ENCODE peak calls at places on chromosome 19, in four cellular contexts. Q is endodermal cell, F is adrenal gland, R is pancreas. I is an unnamed sample.

GRCh38 chr19:2952953-2953481 is 8.2 kb upstream of the ZNF77 start:
- DNase-seq in Q (no peak), F (no peak), R (peak; percentile 87), I (peak; percentile 72)

GRCh38 chr19:33150852-33151518 is 19.1 kb downstream of the WDR88 start:
- DNase-seq in Q (peak; percentile 22), F (no peak), R (no peak), I (no peak)

GRCh38 chr19:18339703-18340102 is 695 bp upstream of the PGPEP1 start:
- DNase-seq in Q (peak; percentile 89), F (no peak), R (no peak), I (no peak)

GRCh38 chr19:954672-955494 is 29.0 kb downstream of the ARID3A start:
- DNase-seq in Q (peak; percentile 69), F (no peak), R (no peak), I (no peak)

GRCh38 chr19:45099465-45100201 is 6.7 kb downstream of the PPP1R37 start:
- DNase-seq in Q (peak; percentile 38), F (peak; percentile 91), R (no peak), I (no peak)

GRCh38 chr19:27929399-27929798 is 1283.6 kb downstream of the UQCRFS1 start:
- DNase-seq in Q (no peak), F (no peak), R (no peak), I (no peak)

GRCh38 chr19:18606281-18607221 is at the start of gene CRLF1:
- DNase-seq in Q (peak; percentile 53), F (no peak), R (no peak), I (no peak)

GRCh38 chr19:1512671-1513491 is at the start of gene ADAMTSL5:
- DNase-seq in Q (peak; percentile 78), F (peak; percentile 32), R (no peak), I (peak; percentile 90)

GRCh38 chr19:58579473-58580142 is 6.5 kb upstream of the MZF1 start:
- DNase-seq in Q (peak; percentile 22), F (peak; percentile 19), R (peak; percentile 1), I (no peak)

GRCh38 chr19:2249880-2250764 is 999 bp downstream of the AMH start:
- DNase-seq in Q (peak; percentile 64), F (no peak), R (no peak), I (no peak)

GRCh38 chr19:20926796-20927195 is 3.7 kb downstream of the ZNF85 start:
- DNase-seq in Q (no peak), F (no peak), R (no peak), I (no peak)

GRCh38 chr19:1434040-1434366 is 4.2 kb upstream of the RPS15 start:
- DNase-seq in Q (no peak), F (no peak), R (no peak), I (no peak)

GRCh38 chr19:46714523-46715106 is 2.3 kb downstream of the PRKD2 start:
- DNase-seq in Q (no peak), F (no peak), R (no peak), I (no peak)

GRCh38 chr19:913080-913748 is at the start of gene R3HDM4:
- DNase-seq in Q (peak; percentile 86), F (peak; percentile 58), R (peak; percentile 81), I (peak; percentile 98)

GRCh38 chr19:10279737-10280442 is 6.9 kb upstream of the ICAM4 start:
- DNase-seq in Q (no peak), F (no peak), R (no peak), I (no peak)

GRCh38 chr19:49636230-49636932 is 3.6 kb downstream of the RRAS start:
- DNase-seq in Q (peak; percentile 68), F (no peak), R (no peak), I (no peak)

GRCh38 chr19:44925114-44925891 is 10.9 kb downstream of the APOC1 start:
- DNase-seq in Q (no peak), F (peak; percentile 96), R (peak; percentile 30), I (peak; percentile 83)

GRCh38 chr19:13705201-13705600 is 59.1 kb upstream of the MRI1 start:
- DNase-seq in Q (no peak), F (no peak), R (no peak), I (no peak)

GRCh38 chr19:1001538-1002166 is 1.4 kb downstream of the GRIN3B start:
- DNase-seq in Q (peak; percentile 90), F (no peak), R (no peak), I (peak; percentile 70)

GRCh38 chr19:7916137-7916907 is 1.7 kb downstream of the TGFBR3L start:
- DNase-seq in Q (peak; percentile 85), F (no peak), R (peak; percentile 3), I (no peak)

GRCh38 chr19:54156953-54157352 is 2.6 kb downstream of the LENG1 start:
- DNase-seq in Q (no peak), F (no peak), R (no peak), I (no peak)

GRCh38 chr19:16441661-16442071 is 30.1 kb downstream of the EPS15L1 start:
- DNase-seq in Q (peak; percentile 89), F (peak; percentile 45), R (no peak), I (no peak)

GRCh38 chr19:52786078-52786463 is 520 bp downstream of the ZNF600 start:
- DNase-seq in Q (peak; percentile 62), F (peak; percentile 20), R (no peak), I (no peak)

GRCh38 chr19:50315773-50316448 is 13.3 kb downstream of the KCNC3 start:
- DNase-seq in Q (peak; percentile 92), F (no peak), R (peak; percentile 14), I (no peak)

GRCh38 chr19:19943848-19944582 is 43.3 kb downstream of the ZNF93 start:
- DNase-seq in Q (no peak), F (no peak), R (no peak), I (no peak)

GRCh38 chr19:3357362-3357730 is 9.0 kb upstream of the NFIC start:
- DNase-seq in Q (no peak), F (no peak), R (no peak), I (no peak)

GRCh38 chr19:29873024-29873800 is 61.4 kb downstream of the CCNE1 start:
- DNase-seq in Q (peak; percentile 91), F (peak; percentile 45), R (peak; percentile 11), I (peak; percentile 94)

GRCh38 chr19:28009696-28010095 is 1203.3 kb downstream of the UQCRFS1 start:
- DNase-seq in Q (no peak), F (no peak), R (no peak), I (no peak)

GRCh38 chr19:33472696-33473624 is 48.6 kb downstream of the PEPD start:
- DNase-seq in Q (peak; percentile 40), F (peak; percentile 63), R (no peak), I (peak; percentile 3)

GRCh38 chr19:46753420-46754155 is 7.3 kb upstream of the STRN4 start:
- DNase-seq in Q (peak; percentile 93), F (peak; percentile 48), R (peak; percentile 54), I (peak; percentile 63)

GRCh38 chr19:2166741-2167738 is 3.3 kb downstream of the DOT1L start:
- DNase-seq in Q (peak; percentile 62), F (peak; percentile 93), R (peak; percentile 86), I (peak; percentile 91)

GRCh38 chr19:5621945-5622464 is 571 bp downstream of the SAFB2 start:
- DNase-seq in Q (peak; percentile 59), F (peak; percentile 50), R (peak; percentile 30), I (no peak)
- H3K4me1 ChIP-seq in Q (peaks cover 10% of the 10 kb centered on the region), F (peaks cover 24% of the 10 kb centered on the region), R (peaks cover 35% of the 10 kb centered on the region), I (peaks cover 58% of the 10 kb centered on the region)

GRCh38 chr19:51391073-51391611 is 751 bp upstream of the C19orf84 start:
- DNase-seq in Q (no peak), F (no peak), R (no peak), I (no peak)
- H3K4me1 ChIP-seq in Q (peaks cover 2% of the 10 kb centered on the region), F (peaks cover 3% of the 10 kb centered on the region), R (no peaks in the 10 kb centered on the region), I (peaks cover 13% of the 10 kb centered on the region)

GRCh38 chr19:42394751-42395150 is 4.7 kb upstream of the CNFN start:
- DNase-seq in Q (no peak), F (no peak), R (no peak), I (no peak)

GRCh38 chr19:42400404-42400803 is 10.3 kb upstream of the CNFN start:
- DNase-seq in Q (no peak), F (no peak), R (no peak), I (no peak)

GRCh38 chr19:42396248-42396541 is 6.1 kb upstream of the CNFN start:
- DNase-seq in Q (no peak), F (no peak), R (no peak), I (peak; percentile 63)

GRCh38 chr19:42397315-42398166 is 7.4 kb upstream of the CNFN start:
- DNase-seq in Q (no peak), F (peak; percentile 38), R (no peak), I (no peak)

GRCh38 chr19:42396542-42397314 is 6.6 kb upstream of the CNFN start:
- DNase-seq in Q (peak; percentile 100), F (peak; percentile 99), R (peak; percentile 99), I (peak; percentile 99)
- H3K4me1 ChIP-seq in Q (no peaks in the 10 kb centered on the region), F (peaks cover 6% of the 10 kb centered on the region), R (no peaks in the 10 kb centered on the region), I (peaks cover 24% of the 10 kb centered on the region)

GRCh38 chr19:55640043-55640576 is 692 bp upstream of the ZNF580 start:
- DNase-seq in Q (peak; percentile 87), F (peak; percentile 80), R (peak; percentile 41), I (peak; percentile 78)

GRCh38 chr19:55642153-55643002 is 1.1 kb upstream of the ZNF581 start:
- DNase-seq in Q (peak; percentile 69), F (peak; percentile 57), R (peak; percentile 32), I (no peak)

GRCh38 chr19:55643003-55643732 is at the start of gene ZNF581:
- DNase-seq in Q (peak; percentile 89), F (peak; percentile 83), R (peak; percentile 64), I (peak; percentile 95)

GRCh38 chr19:55640577-55641375 is at the start of gene ZNF580:
- DNase-seq in Q (peak; percentile 86), F (peak; percentile 68), R (peak; percentile 54), I (peak; percentile 95)

DNA sequence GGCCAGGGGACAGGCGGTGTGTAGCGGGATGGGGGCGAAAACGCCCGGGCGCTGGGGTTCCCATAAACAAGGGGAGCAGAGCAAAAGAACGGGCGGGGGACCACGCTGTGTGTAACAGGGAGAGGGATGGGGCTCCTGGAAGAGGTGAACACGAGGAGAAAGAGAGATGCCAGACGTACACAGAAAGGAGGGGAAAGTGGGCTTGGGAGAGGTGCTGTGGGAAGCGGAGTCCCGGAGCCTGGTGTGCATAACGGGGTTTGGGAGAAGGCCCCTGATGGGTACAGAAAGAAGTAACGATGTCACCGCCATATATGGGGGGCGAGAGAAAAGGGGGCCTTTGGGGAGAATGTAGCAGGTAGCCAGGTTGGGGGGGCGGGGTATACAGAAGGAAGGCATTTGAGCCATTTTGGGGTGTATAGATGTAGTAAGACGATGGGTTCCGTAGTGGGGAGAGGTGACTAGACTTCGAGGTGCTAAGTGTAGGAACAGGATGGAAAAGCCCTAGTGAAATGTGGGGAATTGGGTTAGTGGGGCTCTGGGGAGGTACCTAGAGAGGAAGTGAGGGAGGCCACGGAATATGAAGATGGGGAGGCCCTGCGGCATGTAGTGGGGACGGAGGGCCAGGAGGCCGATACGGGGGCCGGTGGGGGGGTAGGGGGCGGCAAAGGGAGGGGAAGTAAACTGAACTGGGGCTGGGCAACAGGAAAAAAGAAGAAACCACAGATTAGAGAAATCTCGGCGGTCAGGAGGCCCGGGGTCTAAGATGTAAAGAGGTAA is 762 bp downstream of the ZNF580 start:
- DNase-seq in Q (no peak), F (peak; percentile 53), R (peak; percentile 18), I (no peak)
- H3K4me1 ChIP-seq in Q (peaks cover 7% of the 10 kb centered on the region), F (peaks cover 29% of the 10 kb centered on the region), R (peaks cover 13% of the 10 kb centered on the region), I (peaks cover 63% of the 10 kb centered on the region)

GRCh38 chr19:4473708-4474503 is 1.8 kb downstream of the HDGFL2 start:
- DNase-seq in Q (peak; percentile 71), F (no peak), R (no peak), I (no peak)
- H3K4me1 ChIP-seq in Q (no peaks in the 10 kb centered on the region), F (peaks cover 16% of the 10 kb centered on the region), R (no peaks in the 10 kb centered on the region), I (peaks cover 20% of the 10 kb centered on the region)